ENCODE peak calls at places on chromosomes 5 and 9, in six cellular contexts. S is GM23338, Q is WTC11, R is K562, Y is HepG2, J is GM12878. V is an unnamed sample.

GRCh38 chr5:65190328-65191053 is 291.2 kb downstream of the ADAMTS6 start:
- DNase-seq in Y (no peak), Q (no peak), J (peak; percentile 17), S (no peak), R (no peak), V (no peak)

GRCh38 chr5:66171349-66172344 is 27.5 kb downstream of the SREK1 start:
- DNase-seq in R (peak; percentile 50), Q (no peak), Y (peak; percentile 32), S (peak; percentile 74), J (no peak), V (no peak)

GRCh38 chr5:38420691-38421395 is 135.6 kb downstream of the LIFR start:
- DNase-seq in J (no peak), Q (peak; percentile 54), R (peak; percentile 58), S (peak; percentile 70), Y (peak; percentile 54), V (no peak)

GRCh38 chr9:83281306-83282255 is 218.6 kb upstream of the RASEF start:
- DNase-seq in R (no peak), Q (no peak), S (no peak), J (no peak), Y (no peak), V (no peak)

GRCh38 chr5:91301459-91301858 is 81.7 kb downstream of the ARRDC3 start:
- DNase-seq in J (no peak), S (no peak), Q (no peak), Y (no peak), R (no peak), V (no peak)

GRCh38 chr9:93589688-93590087 is 13.3 kb downstream of the PHF2 start:
- DNase-seq in Y (peak; percentile 83), R (no peak), Q (no peak), S (no peak), J (no peak), V (no peak)

GRCh38 chr9:68931821-68932220 is 82.1 kb downstream of the PRKACG start:
- DNase-seq in Q (no peak), S (no peak), Y (no peak), J (no peak), R (no peak), V (no peak)

GRCh38 chr5:159189310-159189709 is 20.0 kb downstream of the RNF145 start:
- DNase-seq in S (no peak), Q (no peak), Y (no peak), J (no peak), R (no peak), V (no peak)

GRCh38 chr9:126228111-126228778 is 98.4 kb upstream of the MVB12B start:
- DNase-seq in R (no peak), J (no peak), Q (no peak), S (no peak), Y (no peak), V (no peak)

GRCh38 chr5:138668451-138668850 is 84.8 kb upstream of the CTNNA1 start:
- DNase-seq in Y (peak; percentile 27), R (no peak), J (no peak), Q (no peak), S (no peak), V (no peak)

GRCh38 chr9:136354592-136355085 is 8.9 kb downstream of the DNLZ start:
- DNase-seq in Q (no peak), R (peak; percentile 31), J (no peak), Y (no peak), S (no peak), V (no peak)

GRCh38 chr5:62342476-62342837 is 36.5 kb downstream of the KIF2A start:
- DNase-seq in Y (no peak), Q (no peak), J (no peak), S (no peak), R (no peak), V (no peak)

GRCh38 chr9:21801683-21802417 is 586 bp upstream of the MTAP start:
- DNase-seq in R (no peak), S (peak; percentile 91), Y (peak; percentile 62), J (no peak), Q (peak; percentile 78), V (peak; percentile 80)

GRCh38 chr5:124655211-124655880 is 91.1 kb downstream of the ZNF608 start:
- DNase-seq in J (no peak), R (no peak), Q (no peak), Y (no peak), S (no peak), V (no peak)

GRCh38 chr5:143052967-143053682 is 282.9 kb downstream of the ARHGAP26 start:
- DNase-seq in R (no peak), S (no peak), Y (no peak), Q (no peak), J (no peak), V (no peak)

GRCh38 chr5:181191526-181192336 is 13.3 kb downstream of the TRIM7 start:
- DNase-seq in J (peak; percentile 83), Q (peak; percentile 96), Y (peak; percentile 88), R (peak; percentile 96), S (peak; percentile 93), V (peak; percentile 87)

GRCh38 chr5:181192337-181193046 is 12.5 kb downstream of the TRIM7 start:
- DNase-seq in Y (no peak), J (no peak), S (no peak), Q (no peak), R (no peak), V (no peak)

GRCh38 chr5:181189363-181189961 is 15.5 kb downstream of the TRIM7 start:
- DNase-seq in J (no peak), R (peak; percentile 49), Y (no peak), Q (no peak), S (peak; percentile 36), V (no peak)

GRCh38 chr5:181189962-181190710 is 14.9 kb downstream of the TRIM7 start:
- DNase-seq in R (peak; percentile 37), J (no peak), S (peak; percentile 40), Y (no peak), Q (no peak), V (no peak)

DNA sequence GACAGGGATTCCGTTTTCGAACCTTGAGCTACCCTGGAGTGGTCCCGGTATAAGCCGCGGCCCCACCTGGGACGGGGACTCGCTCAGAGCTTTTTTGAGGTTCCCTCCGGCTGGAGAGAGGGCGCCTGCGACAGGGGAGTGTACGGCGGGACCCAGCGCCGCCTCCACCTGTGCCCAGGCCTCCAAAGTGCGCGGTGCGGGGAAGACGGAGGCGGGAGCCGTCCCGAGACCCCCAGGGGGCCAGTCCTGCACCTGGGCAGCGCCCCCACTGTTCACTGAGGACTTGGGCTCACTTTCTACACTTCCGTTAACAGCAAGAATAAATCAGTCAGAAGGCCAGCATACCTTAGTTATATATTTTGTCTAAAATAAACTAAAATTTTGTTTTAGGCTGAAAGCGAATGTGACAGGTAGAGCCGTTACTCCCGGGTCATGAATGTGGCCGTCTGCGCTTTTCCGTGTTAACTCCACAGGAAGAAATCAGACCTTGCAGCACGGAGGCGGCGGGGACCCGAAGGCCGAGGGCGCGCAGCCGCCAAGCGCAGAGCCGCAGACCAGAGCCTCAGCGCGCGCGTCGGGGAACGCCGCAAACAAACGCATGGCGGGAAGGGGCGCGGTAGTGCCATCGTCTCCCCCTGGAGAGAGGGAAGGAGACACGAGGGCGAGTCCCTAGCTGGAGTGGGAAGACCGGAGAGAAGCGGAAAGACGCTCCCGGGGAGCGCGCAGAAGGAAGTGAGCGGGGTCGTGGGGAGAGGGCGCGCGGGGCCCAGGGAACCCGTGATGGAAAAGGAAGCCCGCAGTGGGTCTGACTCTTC is 14.1 kb downstream of the TRIM7 start:
- DNase-seq in Y (no peak), J (no peak), R (peak; percentile 75), S (peak; percentile 59), Q (peak; percentile 48), V (no peak)
- TF ChIP-seq CREB1 in Y (no peak), J (no peak), R (no peak), S (no peak), Q (no peak), V (no peak)

DNA sequence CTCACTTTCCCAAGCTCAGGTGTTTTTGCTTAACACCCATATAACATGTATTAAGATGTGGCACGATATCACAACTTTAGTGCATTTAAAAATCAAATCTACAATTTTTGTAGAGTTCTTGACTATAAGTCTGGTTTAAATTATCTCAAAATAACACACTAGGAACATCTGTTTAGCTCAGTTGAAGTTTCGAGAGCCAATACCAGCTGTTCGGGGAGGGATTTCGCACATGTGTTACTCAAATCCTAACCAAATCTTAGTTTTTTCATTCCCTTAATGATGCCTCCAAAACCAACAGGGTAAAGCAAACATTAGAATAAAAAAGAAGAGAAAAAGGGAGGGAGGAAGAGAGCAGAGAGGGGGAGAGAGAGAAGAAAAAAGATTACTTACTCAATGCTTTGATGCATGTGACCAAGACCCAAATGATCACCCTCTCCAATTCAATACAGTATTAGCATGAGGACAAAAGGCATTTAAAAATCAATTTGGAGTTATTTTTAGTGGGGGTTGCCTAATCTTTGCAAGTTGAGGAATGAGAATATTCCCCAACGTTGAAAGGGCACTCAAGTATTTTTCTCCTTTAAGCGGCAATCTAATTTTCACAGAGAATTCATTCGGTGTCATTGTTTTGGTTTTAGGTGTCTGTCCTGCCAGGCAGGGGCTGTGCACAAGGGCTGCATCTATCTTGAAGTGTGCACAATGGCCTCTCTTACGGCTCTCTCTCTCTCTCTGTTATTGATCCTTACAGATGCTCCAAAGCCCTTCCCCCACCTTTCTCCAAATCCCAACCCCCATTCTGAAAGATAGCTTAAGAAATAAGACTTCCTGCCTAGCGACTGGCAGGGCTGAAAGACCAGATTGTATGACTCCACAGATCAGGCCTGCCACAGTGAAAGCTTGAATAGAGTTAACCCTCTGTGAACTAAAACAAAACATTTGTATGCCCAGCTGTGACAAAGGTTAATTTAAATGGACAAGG is 86.2 kb upstream of the NR5A1 start:
- DNase-seq in Q (peak; percentile 31), R (peak; percentile 54), Y (no peak), S (peak; percentile 93), J (no peak), V (peak; percentile 71)
- TF ChIP-seq CREB1 in Q (no peak), R (no peak), Y (no peak), S (peak; percentile 63), J (no peak), V (no peak)

DNA sequence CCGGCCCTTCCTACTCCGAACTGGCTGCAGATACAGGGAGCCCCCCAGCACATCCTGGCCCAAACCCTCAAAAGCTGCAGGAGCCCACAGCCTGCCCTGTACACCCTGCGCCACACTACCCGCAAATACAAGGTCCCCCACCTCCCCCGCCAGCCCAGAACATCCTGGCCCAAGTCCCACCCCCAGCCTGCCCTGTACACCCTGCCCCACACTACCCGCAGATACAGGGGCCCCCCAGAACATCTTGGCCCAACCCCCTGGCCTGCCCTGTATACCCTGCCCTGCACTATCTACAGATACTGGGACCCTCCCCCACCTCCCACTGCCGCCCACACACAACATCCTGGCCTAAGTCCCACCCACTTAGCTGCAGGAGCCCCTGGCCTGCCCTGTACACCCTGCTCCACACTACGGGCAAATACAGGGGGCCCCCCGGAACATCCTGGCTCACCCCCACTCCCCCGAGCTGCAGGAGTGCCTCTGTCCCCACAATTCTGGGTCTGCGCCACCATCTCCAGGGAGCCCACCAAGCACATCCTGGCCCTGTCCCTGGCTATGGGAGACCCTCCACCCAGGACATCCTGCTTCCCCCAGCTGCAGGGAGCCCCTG is 8.3 kb downstream of the LPCAT1 start:
- DNase-seq in Y (no peak), J (no peak), Q (peak; percentile 17), R (no peak), S (peak; percentile 43), V (no peak)
- TF ChIP-seq CREB1 in Y (no peak), J (no peak), Q (no peak), R (no peak), S (no peak), V (no peak)

GRCh38 chr9:14479187-14479586 is 165.2 kb upstream of the NFIB start:
- DNase-seq in R (no peak), Q (no peak), Y (no peak), J (no peak), S (no peak), V (no peak)

GRCh38 chr9:14480561-14480960 is 166.6 kb upstream of the NFIB start:
- DNase-seq in Y (no peak), S (no peak), Q (no peak), J (no peak), R (no peak), V (no peak)

GRCh38 chr9:14482856-14483255 is 168.9 kb upstream of the NFIB start:
- DNase-seq in Y (no peak), R (no peak), S (no peak), J (no peak), Q (no peak), V (no peak)

GRCh38 chr9:14478175-14479165 is 164.5 kb upstream of the NFIB start:
- DNase-seq in Q (no peak), R (no peak), Y (no peak), S (no peak), J (no peak), V (no peak)
- TF ChIP-seq CREB1 in Q (no peak), R (no peak), Y (no peak), S (no peak), J (no peak), V (no peak)

V was measured in H1.